ENCODE peak calls at places on chromosome 21, in six cellular contexts. I is GM06990, D is breast epithelium, A is NB4, N is cardiac muscle cell, Y is retinal pigment epithelial cell. K is an unnamed sample.

GRCh38 chr21:41614456-41615010 is 106.6 kb upstream of the TMPRSS2 start:
- DNase-seq in N (no peak), Y (no peak), I (no peak), A (no peak), D (no peak), K (no peak)

GRCh38 chr21:25791321-25791720 is 56.5 kb downstream of the GABPA start:
- DNase-seq in I (no peak), D (no peak), Y (no peak), N (no peak), A (no peak), K (no peak)

GRCh38 chr21:41425954-41426655 is at the start of gene MX1:
- DNase-seq in N (peak), I (peak), Y (no peak), D (peak), A (no peak), K (peak)

GRCh38 chr21:16037386-16037785 is 307.6 kb downstream of the USP25 start:
- DNase-seq in Y (peak), I (no peak), N (no peak), A (no peak), D (no peak), K (no peak)

GRCh38 chr21:27572681-27573080 is 605.8 kb upstream of the ADAMTS5 start:
- DNase-seq in N (no peak), Y (no peak), D (no peak), I (no peak), A (no peak), K (no peak)

GRCh38 chr21:41664881-41665765 is 101.7 kb downstream of the RIPK4 start:
- DNase-seq in D (no peak), N (no peak), I (no peak), Y (peak), A (no peak), K (no peak)

GRCh38 chr21:33362044-33362555 is 37.3 kb downstream of the IFNAR1 start:
- DNase-seq in N (peak), Y (no peak), I (peak), D (no peak), A (peak), K (peak)

GRCh38 chr21:34223376-34223775 is 140.4 kb upstream of the KCNE2 start:
- DNase-seq in D (no peak), N (no peak), I (no peak), Y (no peak), A (peak), K (no peak)

GRCh38 chr21:37415938-37416337 is 49.4 kb downstream of the DYRK1A start:
- DNase-seq in N (peak), D (no peak), I (no peak), Y (no peak), A (no peak), K (no peak)

GRCh38 chr21:25329227-25329626 is 278.1 kb downstream of the MRPL39 start:
- DNase-seq in Y (no peak), D (no peak), I (no peak), N (no peak), A (no peak), K (no peak)

GRCh38 chr21:29154270-29154669 is 23.8 kb downstream of the MAP3K7CL start:
- DNase-seq in A (no peak), N (no peak), I (no peak), D (no peak), Y (no peak), K (no peak)
- TF ChIP-seq CTCF in A (no peak), N (no peak), I (no peak), D (no peak), Y (no peak), K (no peak)

GRCh38 chr21:43196789-43197188 is 28.0 kb downstream of the CRYAA start:
- DNase-seq in Y (peak), N (no peak), A (no peak), D (peak), I (no peak), K (no peak)
- H3K4me3 ChIP-seq in Y (no peak), N (no peak), A (no peak), D (peak), I (no peak), K (no peak)

GRCh38 chr21:35338281-35338680 is 289.2 kb upstream of the RUNX1 start:
- DNase-seq in N (no peak), D (no peak), Y (no peak), I (no peak), A (no peak), K (no peak)

GRCh38 chr21:35338881-35339632 is 290.0 kb upstream of the RUNX1 start:
- DNase-seq in Y (no peak), D (no peak), I (no peak), N (no peak), A (no peak), K (no peak)

GRCh38 chr21:35342440-35342839 is 293.3 kb upstream of the RUNX1 start:
- DNase-seq in I (peak), A (peak), N (no peak), Y (no peak), D (no peak), K (peak)

GRCh38 chr21:35337573-35337972 is 288.5 kb upstream of the RUNX1 start:
- DNase-seq in N (no peak), I (no peak), A (no peak), D (no peak), Y (no peak), K (no peak)

GRCh38 chr21:35340273-35340672 is 291.2 kb upstream of the RUNX1 start:
- DNase-seq in N (no peak), D (no peak), A (no peak), Y (no peak), I (no peak), K (no peak)
- TF ChIP-seq CTCF in N (no peak), D (no peak), A (no peak), Y (no peak), I (no peak), K (no peak)

GRCh38 chr21:24014381-24014780 is 1592.9 kb downstream of the MRPL39 start:
- DNase-seq in N (no peak), D (no peak), A (no peak), Y (no peak), I (no peak), K (no peak)
- H3K4me3 ChIP-seq in N (no peak), D (no peak), A (no peak), Y (no peak), I (no peak), K (no peak)

GRCh38 chr21:32163386-32163785 is 115.5 kb downstream of the MIS18A start:
- DNase-seq in N (no peak), A (no peak), I (no peak), D (no peak), Y (no peak), K (no peak)
- TF ChIP-seq CTCF in N (no peak), A (no peak), I (no peak), D (no peak), Y (no peak), K (no peak)

GRCh38 chr21:46229923-46230260 is 1.3 kb upstream of the LSS start:
- DNase-seq in I (no peak), D (no peak), N (no peak), Y (no peak), A (no peak), K (no peak)
- H3K4me3 ChIP-seq in I (peak), D (peak), N (peak), Y (peak), A (peak), K (peak)

DNA sequence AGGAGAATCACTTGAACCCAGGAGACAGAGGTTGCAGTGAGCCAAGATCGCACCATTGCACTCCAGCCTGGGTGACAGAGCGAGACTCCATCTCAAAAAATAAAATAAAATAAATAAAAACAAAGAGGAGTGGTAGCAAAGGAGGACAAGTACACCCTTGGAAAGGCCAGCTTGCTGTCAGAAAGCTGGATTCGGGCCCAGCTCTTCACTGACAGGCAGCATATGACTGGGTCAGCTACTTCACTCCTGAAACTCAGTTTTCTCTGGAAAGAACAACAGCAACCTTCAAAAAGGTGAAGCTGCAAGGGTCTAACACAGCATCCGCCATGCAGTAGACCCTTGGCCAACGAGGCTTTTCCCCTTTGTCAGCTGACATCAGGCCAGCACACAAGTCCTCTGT is 156.0 kb upstream of the TIAM1 start:
- DNase-seq in D (no peak), N (no peak), A (no peak), I (no peak), Y (no peak), K (no peak)
- TF ChIP-seq CTCF in D (no peak), N (no peak), A (no peak), I (no peak), Y (no peak), K (no peak)

DNA sequence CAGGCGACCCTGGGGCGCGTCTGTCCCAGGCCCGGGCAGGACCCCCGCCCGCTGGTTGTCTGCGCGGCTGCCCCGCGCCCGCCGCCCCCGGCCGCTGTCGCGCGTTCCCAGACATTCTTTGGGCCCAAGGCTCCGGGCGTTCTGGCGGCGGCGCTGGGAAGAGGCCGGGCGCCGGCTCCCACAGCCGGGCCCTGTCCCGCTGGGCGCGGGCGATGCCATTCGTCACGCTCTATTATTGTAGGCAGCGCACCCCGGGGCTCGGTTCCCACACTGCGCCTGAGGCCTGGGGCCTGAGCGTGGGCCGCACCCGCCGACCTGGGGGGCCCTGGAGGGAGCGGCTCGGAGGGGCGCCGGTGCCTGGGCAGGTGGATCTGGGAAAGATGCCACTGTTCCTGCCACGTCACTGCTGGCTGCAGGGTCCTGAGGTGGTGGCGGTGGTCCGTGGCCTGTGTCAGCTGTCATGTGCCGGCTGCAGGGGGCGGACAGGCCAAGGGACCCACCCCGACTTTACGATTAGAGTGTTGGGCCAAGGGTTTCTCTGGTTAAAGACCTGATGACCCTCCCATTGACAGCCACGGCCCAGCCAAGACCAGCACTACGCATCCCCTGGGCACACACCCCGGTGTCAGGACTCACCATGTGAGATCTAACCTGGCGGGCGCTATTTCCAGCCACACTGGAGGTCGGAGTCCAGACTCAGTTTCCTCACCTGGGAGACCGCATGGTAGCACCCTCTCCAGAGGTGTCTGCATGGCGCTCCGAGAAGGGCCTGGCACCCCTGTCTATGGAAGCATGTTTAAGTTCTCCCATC is 55.1 kb upstream of the ADARB1 start:
- DNase-seq in A (no peak), Y (no peak), I (no peak), D (no peak), N (no peak), K (no peak)
- H3K4me3 ChIP-seq in A (no peak), Y (no peak), I (no peak), D (peak), N (peak), K (no peak)

GRCh38 chr21:39452965-39453332 is 1.2 kb downstream of the SH3BGR start:
- DNase-seq in I (no peak), N (peak), Y (no peak), D (no peak), A (no peak), K (no peak)

GRCh38 chr21:39452207-39452964 is 616 bp downstream of the SH3BGR start:
- DNase-seq in I (no peak), N (no peak), D (no peak), Y (no peak), A (no peak), K (no peak)

GRCh38 chr21:39454949-39455668 is 3.3 kb downstream of the SH3BGR start:
- DNase-seq in Y (no peak), D (no peak), I (no peak), N (no peak), A (no peak), K (no peak)

GRCh38 chr21:39453571-39454179 is 1.9 kb downstream of the SH3BGR start:
- DNase-seq in A (no peak), Y (no peak), D (no peak), I (no peak), N (no peak), K (no peak)

DNA sequence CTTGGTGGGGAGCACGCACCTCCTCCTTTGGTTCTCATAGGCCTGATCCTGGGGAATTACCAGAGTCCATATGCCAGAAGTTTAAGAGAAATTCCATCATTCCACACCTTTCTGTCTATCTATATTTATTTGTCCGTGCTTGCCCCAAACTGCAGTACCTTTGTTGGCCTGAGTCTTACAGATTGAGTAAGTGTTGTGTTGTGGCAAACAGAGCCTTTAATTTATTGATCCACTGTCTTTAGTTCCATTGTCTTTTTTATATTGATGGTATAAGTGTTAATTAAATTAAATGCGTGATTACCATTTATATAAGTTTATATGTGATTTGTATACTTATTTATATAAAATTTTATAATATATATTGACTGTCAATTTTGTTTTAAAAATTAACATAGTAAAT is 4.9 kb downstream of the SH3BGR start:
- DNase-seq in Y (no peak), A (peak), I (no peak), N (no peak), D (no peak), K (no peak)
- TF ChIP-seq CTCF in Y (peak), A (no peak), I (no peak), N (no peak), D (no peak), K (no peak)

GRCh38 chr21:17602874-17603273 is 9.8 kb downstream of the BTG3 start:
- DNase-seq in A (no peak), D (no peak), Y (no peak), N (no peak), I (no peak), K (no peak)
- H3K4me3 ChIP-seq in A (no peak), D (no peak), Y (no peak), N (no peak), I (no peak), K (no peak)